ENCODE peak calls at places on chromosome 17, in four cellular contexts. D, J, H and T are unnamed samples.

GRCh38 chr17:9291912-9292562 is 270.7 kb downstream of the NTN1 start:
- DNase-seq in J (peak), D (peak), H (peak), T (no peak)

GRCh38 chr17:1649844-1650409 is at the start of gene RILP:
- DNase-seq in D (peak), J (no peak), H (no peak), T (no peak)

GRCh38 chr17:72266099-72266852 is 145.5 kb downstream of the SOX9 start:
- DNase-seq in H (no peak), D (no peak), J (peak), T (no peak)

GRCh38 chr17:44324092-44324570 is 492 bp downstream of the SLC25A39 start:
- DNase-seq in H (no peak), J (no peak), D (peak), T (no peak)

GRCh38 chr17:17144061-17144460 is 62.1 kb downstream of the PLD6 start:
- DNase-seq in D (no peak), H (no peak), J (no peak), T (no peak)

GRCh38 chr17:54063639-54064038 is 240.9 kb downstream of the KIF2B start:
- DNase-seq in D (no peak), J (no peak), H (no peak), T (no peak)

GRCh38 chr17:77887464-77888241 is 70.8 kb upstream of the TNRC6C start:
- DNase-seq in J (peak), H (peak), D (no peak), T (peak)

GRCh38 chr17:27667656-27668487 is 36.9 kb downstream of the LGALS9 start:
- DNase-seq in H (no peak), D (peak), J (no peak), T (no peak)

GRCh38 chr17:27269201-27269600 is 24.7 kb upstream of the WSB1 start:
- DNase-seq in J (no peak), D (no peak), H (no peak), T (no peak)

GRCh38 chr17:7668482-7668881 is 17.8 kb downstream of the ATP1B2 start:
- DNase-seq in J (no peak), D (no peak), H (no peak), T (no peak)

GRCh38 chr17:66423436-66423922 is 121.1 kb downstream of the PRKCA start:
- DNase-seq in J (no peak), D (peak), H (no peak), T (no peak)

GRCh38 chr17:78645421-78646295 is 68.5 kb upstream of the DNAH17 start:
- DNase-seq in J (no peak), D (peak), H (peak), T (no peak)

GRCh38 chr17:69828087-69828486 is 246.9 kb upstream of the KCNJ16 start:
- DNase-seq in D (no peak), H (no peak), J (no peak), T (no peak)

GRCh38 chr17:78970834-78971763 is 8.6 kb downstream of the LGALS3BP start:
- DNase-seq in H (peak), D (peak), J (peak), T (no peak)

GRCh38 chr17:39385040-39385439 is 16.4 kb downstream of the FBXL20 start:
- DNase-seq in H (no peak), J (no peak), D (no peak), T (no peak)